ENCODE peak calls at places on chromosomes 12 and 14, in six cellular contexts. M is GM13976; Q is AG04449; F is stimulated activated CD4-positive, alpha-beta T cell treated with anti-CD3 and anti-CD28 coated beads, Interleukin-1b, Interleukin-23, amount 100 ng/mL, for 48 hours; Z is KBM-7; B is HFF-Myc. H is an unnamed sample.

GRCh38 chr14:104977681-104978647 is at the start of gene AHNAK2:
- DNase-seq in B (no peak), Z (peak), Q (no peak), F (peak), M (peak), H (peak)

GRCh38 chr12:107337354-107338095 is 244.2 kb upstream of the CRY1 start:
- DNase-seq in M (no peak), Q (no peak), Z (no peak), B (no peak), F (peak), H (no peak)

GRCh38 chr12:7131502-7131866 is 1.3 kb downstream of the CLSTN3 start:
- DNase-seq in Q (no peak), Z (peak), B (no peak), M (no peak), F (peak), H (no peak)

GRCh38 chr12:100988278-100988625 is 193.7 kb downstream of the ANO4 start:
- DNase-seq in M (no peak), B (no peak), Q (no peak), Z (no peak), F (no peak), H (no peak)

GRCh38 chr12:3325736-3326135 is 165.3 kb upstream of the PRMT8 start:
- DNase-seq in M (no peak), B (no peak), Z (no peak), F (no peak), Q (no peak), H (no peak)

GRCh38 chr12:111185206-111185888 is 183.5 kb downstream of the PHETA1 start:
- DNase-seq in M (no peak), B (no peak), Q (no peak), Z (no peak), F (no peak), H (no peak)

GRCh38 chr12:30106204-30106603 is 322.5 kb upstream of the TMTC1 start:
- DNase-seq in B (no peak), Q (no peak), F (no peak), Z (no peak), M (no peak), H (no peak)

GRCh38 chr12:99985129-99985570 is 414 bp upstream of the ANKS1B start:
- DNase-seq in B (no peak), Q (no peak), Z (peak), F (no peak), M (no peak), H (no peak)

GRCh38 chr12:61758661-61759060 is 501.5 kb upstream of the USP15 start:
- DNase-seq in B (no peak), Z (no peak), F (no peak), Q (no peak), M (no peak), H (no peak)

GRCh38 chr14:93832076-93832475 is 43.8 kb upstream of the PRIMA1 start:
- DNase-seq in B (no peak), Z (no peak), M (no peak), F (no peak), Q (no peak), H (no peak)

GRCh38 chr12:119318811-119319210 is 15.7 kb upstream of the CCDC60 start:
- DNase-seq in Z (no peak), B (no peak), F (no peak), M (no peak), Q (no peak), H (no peak)

H was measured in anterior cingulate cortex.